ENCODE peak calls at places on chromosome 10, in five cellular contexts. One of them, this sample, is unnamed.
A peak's percentile ranks its signal among the peaks of the same experiment; 100 is the strongest.

GRCh38 chr10:70650751-70651150 is 21.6 kb upstream of the ADAMTS14 start:
- DNase-seq in tibial nerve: no peak
- DNase-seq in A673: no peak
- DNase-seq in CD8-positive, alpha-beta memory T cell: no peak
- DNase-seq in stomach: no peak
- DNase-seq in this sample: no peak

GRCh38 chr10:88027570-88027969 is 164.1 kb downstream of the PTEN start:
- DNase-seq in tibial nerve: no peak
- DNase-seq in A673: no peak
- DNase-seq in CD8-positive, alpha-beta memory T cell: no peak
- DNase-seq in stomach: no peak
- DNase-seq in this sample: no peak

GRCh38 chr10:71694567-71694968 is 25.0 kb downstream of the C10orf105 start:
- DNase-seq in tibial nerve: no peak
- DNase-seq in A673: no peak
- DNase-seq in CD8-positive, alpha-beta memory T cell: peak; percentile 57
- DNase-seq in stomach: peak; percentile 46
- DNase-seq in this sample: no peak

GRCh38 chr10:103449208-103450144 is 2.7 kb downstream of the CALHM2 start:
- DNase-seq in tibial nerve: no peak
- DNase-seq in A673: no peak
- DNase-seq in CD8-positive, alpha-beta memory T cell: no peak
- DNase-seq in stomach: no peak
- DNase-seq in this sample: no peak

GRCh38 chr10:75403144-75404022 is 1.8 kb upstream of the ZNF503 start:
- DNase-seq in tibial nerve: peak; percentile 14
- DNase-seq in A673: no peak
- DNase-seq in CD8-positive, alpha-beta memory T cell: no peak
- DNase-seq in stomach: peak; percentile 63
- DNase-seq in this sample: no peak

GRCh38 chr10:12351447-12351846 is 2.1 kb downstream of the CAMK1D start:
- DNase-seq in tibial nerve: no peak
- DNase-seq in A673: no peak
- DNase-seq in CD8-positive, alpha-beta memory T cell: peak; percentile 49
- DNase-seq in stomach: no peak
- DNase-seq in this sample: no peak

GRCh38 chr10:124157286-124157685 is 63.9 kb upstream of the CHST15 start:
- DNase-seq in tibial nerve: no peak
- DNase-seq in A673: no peak
- DNase-seq in CD8-positive, alpha-beta memory T cell: no peak
- DNase-seq in stomach: peak; percentile 9
- DNase-seq in this sample: no peak

GRCh38 chr10:132374176-132374575 is 22.8 kb upstream of the PWWP2B start:
- DNase-seq in tibial nerve: no peak
- DNase-seq in A673: no peak
- DNase-seq in CD8-positive, alpha-beta memory T cell: peak; percentile 43
- DNase-seq in stomach: no peak
- DNase-seq in this sample: no peak

GRCh38 chr10:35794703-35795102 is 152.6 kb upstream of the FZD8 start:
- DNase-seq in tibial nerve: no peak
- DNase-seq in A673: no peak
- DNase-seq in CD8-positive, alpha-beta memory T cell: no peak
- DNase-seq in stomach: no peak
- DNase-seq in this sample: no peak

GRCh38 chr10:21750424-21750823 is 216.4 kb downstream of the MLLT10 start:
- DNase-seq in tibial nerve: no peak
- DNase-seq in A673: no peak
- DNase-seq in CD8-positive, alpha-beta memory T cell: no peak
- DNase-seq in stomach: no peak
- DNase-seq in this sample: no peak

GRCh38 chr10:127013251-127013656 is 108.0 kb downstream of the DOCK1 start:
- DNase-seq in tibial nerve: no peak
- DNase-seq in A673: no peak
- DNase-seq in CD8-positive, alpha-beta memory T cell: no peak
- DNase-seq in stomach: peak; percentile 59
- DNase-seq in this sample: no peak

GRCh38 chr10:97115846-97116245 is 69.9 kb downstream of the SLIT1 start:
- DNase-seq in tibial nerve: no peak
- DNase-seq in A673: no peak
- DNase-seq in CD8-positive, alpha-beta memory T cell: no peak
- DNase-seq in stomach: no peak
- DNase-seq in this sample: no peak
- H3K4me3 ChIP-seq in tibial nerve: no peak overlapping the region
- H3K4me3 ChIP-seq in A673: no peak overlapping the region
- H3K4me3 ChIP-seq in CD8-positive, alpha-beta memory T cell: no peak overlapping the region
- H3K4me3 ChIP-seq in stomach: no peak overlapping the region
- H3K4me3 ChIP-seq in this sample: no peak overlapping the region

DNA sequence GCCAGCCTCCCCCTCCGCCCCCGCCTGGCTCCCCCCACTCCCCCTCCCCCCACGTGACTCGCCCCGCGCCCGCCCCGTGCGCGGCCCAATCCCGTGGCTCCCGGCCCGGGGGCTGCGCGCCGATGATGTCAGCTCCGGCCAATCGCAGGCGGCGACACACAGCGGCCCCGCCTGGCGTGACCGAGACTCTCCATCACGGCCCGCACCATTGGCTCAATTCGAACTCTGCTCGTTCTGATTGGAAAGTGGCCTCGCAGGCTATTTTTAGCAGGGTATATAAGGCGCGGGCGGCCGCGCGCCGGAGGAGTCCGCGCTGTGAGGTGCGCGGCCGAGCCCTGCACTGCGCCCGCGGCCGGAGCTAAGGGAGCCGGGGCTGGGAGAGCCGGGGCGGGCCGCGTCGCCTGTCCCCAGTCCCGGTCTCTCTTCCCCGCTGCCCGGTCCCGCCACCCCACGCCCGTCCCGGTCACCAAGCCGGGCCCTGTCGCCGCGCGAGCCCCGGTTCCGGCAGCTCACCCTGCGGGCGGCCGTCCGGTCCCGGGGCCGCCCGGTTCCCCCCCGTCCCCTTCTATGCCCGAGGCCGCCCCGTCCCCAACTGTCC is 341 bp upstream of the KLF6 start:
- DNase-seq in tibial nerve: peak; percentile 99
- DNase-seq in A673: peak; percentile 98
- DNase-seq in CD8-positive, alpha-beta memory T cell: peak; percentile 100
- DNase-seq in stomach: peak; percentile 99
- DNase-seq in this sample: peak; percentile 99
- H3K4me1 ChIP-seq in tibial nerve: no peaks in the 10 kb centered on the region
- H3K4me1 ChIP-seq in A673: peaks cover 31% of the 10 kb centered on the region
- H3K4me1 ChIP-seq in CD8-positive, alpha-beta memory T cell: peaks cover 27% of the 10 kb centered on the region
- H3K4me1 ChIP-seq in stomach: peaks cover 31% of the 10 kb centered on the region
- H3K4me1 ChIP-seq in this sample: peaks cover 26% of the 10 kb centered on the region

DNA sequence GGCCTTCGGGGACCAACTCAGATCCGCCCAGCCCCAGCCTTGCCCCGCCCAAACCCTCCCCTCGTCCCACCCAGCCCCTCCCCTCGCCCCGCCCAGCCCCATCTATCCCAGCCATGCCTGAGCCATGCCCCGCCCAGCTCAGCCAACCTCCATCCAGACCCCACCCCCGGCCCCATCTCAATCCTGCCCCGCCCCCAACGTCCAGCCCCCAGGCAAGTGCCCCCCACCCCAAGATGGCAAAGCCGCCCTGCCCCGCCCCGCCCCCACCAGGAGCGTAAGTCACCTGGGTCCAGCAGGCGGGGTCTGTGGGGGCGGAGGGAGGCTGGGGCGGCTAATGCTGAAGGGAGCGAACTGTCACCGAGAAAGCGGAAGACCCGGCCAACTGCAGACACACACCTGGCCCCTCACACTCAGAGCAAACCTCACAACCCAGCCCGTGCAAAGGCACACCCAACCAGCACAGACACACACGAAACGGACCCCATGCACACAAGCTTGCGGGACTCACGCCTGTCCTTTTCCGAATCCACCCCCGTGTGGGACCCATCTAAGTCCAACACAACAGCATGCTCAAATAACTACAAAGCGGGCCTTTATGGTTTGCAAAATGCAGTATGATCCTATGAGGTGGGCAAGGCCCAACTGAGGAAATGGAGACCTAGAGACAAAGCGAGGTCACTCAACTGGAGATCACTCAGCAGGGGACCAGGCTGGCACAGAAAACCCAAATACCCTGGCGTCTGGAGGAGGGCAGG is 11.5 kb upstream of the OGA start:
- DNase-seq in tibial nerve: peak; percentile 39
- DNase-seq in A673: peak; percentile 55
- DNase-seq in CD8-positive, alpha-beta memory T cell: peak; percentile 83
- DNase-seq in stomach: peak; percentile 53
- DNase-seq in this sample: peak; percentile 73
- H3K4me3 ChIP-seq in tibial nerve: peak overlapping the region; percentile 25
- H3K4me3 ChIP-seq in A673: peak overlapping the region; percentile 46
- H3K4me3 ChIP-seq in CD8-positive, alpha-beta memory T cell: peak overlapping the region; percentile 56
- H3K4me3 ChIP-seq in stomach: peak overlapping the region; percentile 60
- H3K4me3 ChIP-seq in this sample: peak overlapping the region; percentile 75

GRCh38 chr10:77637474-77637985 is at the start of gene KCNMA1:
- DNase-seq in tibial nerve: no peak
- DNase-seq in A673: peak; percentile 29
- DNase-seq in CD8-positive, alpha-beta memory T cell: no peak
- DNase-seq in stomach: no peak
- DNase-seq in this sample: no peak
- H3K4me1 ChIP-seq in tibial nerve: no peaks in the 10 kb centered on the region
- H3K4me1 ChIP-seq in A673: peaks cover 4% of the 10 kb centered on the region
- H3K4me1 ChIP-seq in CD8-positive, alpha-beta memory T cell: no peaks in the 10 kb centered on the region
- H3K4me1 ChIP-seq in stomach: peaks cover 19% of the 10 kb centered on the region
- H3K4me1 ChIP-seq in this sample: peaks cover 3% of the 10 kb centered on the region